ENCODE peak calls at places on chromosomes 13 and 19, in six cellular contexts. One of them, this sample, is unnamed.

GRCh38 chr13:40383132-40383531 is 283.3 kb downstream of the FOXO1 start:
- DNase-seq in activated CD8-positive, alpha-beta memory T cell treated with anti-CD3 and anti-CD28 coated beads, Interleukin-2, amount 50 U/mL, for 4 hours: no peak
- DNase-seq in HT1080: no peak
- DNase-seq in NCI-H2171 treated with DMSO at 0.1 percent for 48 hours: no peak
- DNase-seq in nephron progenitor cell: no peak
- DNase-seq in mesothelial cell of epicardium: no peak
- DNase-seq in this sample: no peak

GRCh38 chr13:90270231-90270630 is 1077.3 kb upstream of the MIR17HG start:
- DNase-seq in activated CD8-positive, alpha-beta memory T cell treated with anti-CD3 and anti-CD28 coated beads, Interleukin-2, amount 50 U/mL, for 4 hours: no peak
- DNase-seq in HT1080: no peak
- DNase-seq in NCI-H2171 treated with DMSO at 0.1 percent for 48 hours: no peak
- DNase-seq in nephron progenitor cell: no peak
- DNase-seq in mesothelial cell of epicardium: no peak
- DNase-seq in this sample: no peak

GRCh38 chr13:33707449-33707848 is 110.5 kb upstream of the RFC3 start:
- DNase-seq in activated CD8-positive, alpha-beta memory T cell treated with anti-CD3 and anti-CD28 coated beads, Interleukin-2, amount 50 U/mL, for 4 hours: no peak
- DNase-seq in HT1080: no peak
- DNase-seq in NCI-H2171 treated with DMSO at 0.1 percent for 48 hours: no peak
- DNase-seq in nephron progenitor cell: no peak
- DNase-seq in mesothelial cell of epicardium: no peak
- DNase-seq in this sample: no peak

GRCh38 chr13:91740811-91741210 is 342.4 kb downstream of the GPC5 start:
- DNase-seq in activated CD8-positive, alpha-beta memory T cell treated with anti-CD3 and anti-CD28 coated beads, Interleukin-2, amount 50 U/mL, for 4 hours: no peak
- DNase-seq in HT1080: no peak
- DNase-seq in NCI-H2171 treated with DMSO at 0.1 percent for 48 hours: peak; percentile 58
- DNase-seq in nephron progenitor cell: no peak
- DNase-seq in mesothelial cell of epicardium: no peak
- DNase-seq in this sample: no peak

GRCh38 chr13:72565893-72566292 is 161.5 kb downstream of the MZT1 start:
- DNase-seq in activated CD8-positive, alpha-beta memory T cell treated with anti-CD3 and anti-CD28 coated beads, Interleukin-2, amount 50 U/mL, for 4 hours: no peak
- DNase-seq in HT1080: no peak
- DNase-seq in NCI-H2171 treated with DMSO at 0.1 percent for 48 hours: peak; percentile 53
- DNase-seq in nephron progenitor cell: peak; percentile 5
- DNase-seq in mesothelial cell of epicardium: no peak
- DNase-seq in this sample: no peak

GRCh38 chr13:97344250-97345175 is 89.5 kb upstream of the RAP2A start:
- DNase-seq in activated CD8-positive, alpha-beta memory T cell treated with anti-CD3 and anti-CD28 coated beads, Interleukin-2, amount 50 U/mL, for 4 hours: peak; percentile 40
- DNase-seq in HT1080: peak; percentile 48
- DNase-seq in NCI-H2171 treated with DMSO at 0.1 percent for 48 hours: peak; percentile 61
- DNase-seq in nephron progenitor cell: peak; percentile 29
- DNase-seq in mesothelial cell of epicardium: no peak
- DNase-seq in this sample: no peak

GRCh38 chr19:43726736-43727592 is 11.1 kb downstream of the IRGC start:
- DNase-seq in activated CD8-positive, alpha-beta memory T cell treated with anti-CD3 and anti-CD28 coated beads, Interleukin-2, amount 50 U/mL, for 4 hours: no peak
- DNase-seq in HT1080: no peak
- DNase-seq in NCI-H2171 treated with DMSO at 0.1 percent for 48 hours: no peak
- DNase-seq in nephron progenitor cell: no peak
- DNase-seq in mesothelial cell of epicardium: no peak
- DNase-seq in this sample: peak; percentile 47

GRCh38 chr19:3346677-3347353 is 19.6 kb upstream of the NFIC start:
- DNase-seq in activated CD8-positive, alpha-beta memory T cell treated with anti-CD3 and anti-CD28 coated beads, Interleukin-2, amount 50 U/mL, for 4 hours: no peak
- DNase-seq in HT1080: peak; percentile 61
- DNase-seq in NCI-H2171 treated with DMSO at 0.1 percent for 48 hours: peak; percentile 52
- DNase-seq in nephron progenitor cell: no peak
- DNase-seq in mesothelial cell of epicardium: no peak
- DNase-seq in this sample: no peak